ENCODE peak calls at places on chromosomes 13 and 19, in nine cellular contexts. One of them, this sample, is unnamed.

GRCh38 chr13:108895220-108895704 is 265.9 kb downstream of the MYO16 start:
- DNase-seq in HepG2: peak
- DNase-seq in NB4: peak
- DNase-seq in Peyer's patch: no peak
- DNase-seq in ovary: no peak
- DNase-seq in right lobe of liver: no peak
- DNase-seq in HCT116: no peak
- DNase-seq in adrenal gland: no peak
- DNase-seq in tibial nerve: no peak
- DNase-seq in this sample: no peak

GRCh38 chr19:51794865-51795490 is at the start of gene FPR3:
- DNase-seq in HCT116: no peak
- DNase-seq in adrenal gland: no peak
- DNase-seq in right lobe of liver: no peak
- DNase-seq in ovary: no peak
- DNase-seq in Peyer's patch: no peak
- DNase-seq in NB4: no peak
- DNase-seq in HepG2: no peak
- DNase-seq in tibial nerve: no peak
- DNase-seq in this sample: no peak

GRCh38 chr19:16330368-16330801 is 5.8 kb downstream of the KLF2 start:
- DNase-seq in ovary: peak
- DNase-seq in tibial nerve: no peak
- DNase-seq in NB4: peak
- DNase-seq in HepG2: peak
- DNase-seq in adrenal gland: peak
- DNase-seq in HCT116: peak
- DNase-seq in right lobe of liver: peak
- DNase-seq in Peyer's patch: peak
- DNase-seq in this sample: peak

GRCh38 chr13:88085036-88085435 is 413.9 kb downstream of the SLITRK5 start:
- DNase-seq in ovary: no peak
- DNase-seq in adrenal gland: no peak
- DNase-seq in NB4: no peak
- DNase-seq in HepG2: no peak
- DNase-seq in Peyer's patch: no peak
- DNase-seq in HCT116: no peak
- DNase-seq in right lobe of liver: no peak
- DNase-seq in tibial nerve: no peak
- DNase-seq in this sample: no peak

GRCh38 chr13:33577037-33577436 is 240.9 kb upstream of the RFC3 start:
- DNase-seq in right lobe of liver: no peak
- DNase-seq in tibial nerve: no peak
- DNase-seq in Peyer's patch: no peak
- DNase-seq in adrenal gland: no peak
- DNase-seq in ovary: no peak
- DNase-seq in NB4: no peak
- DNase-seq in HepG2: no peak
- DNase-seq in HCT116: no peak
- DNase-seq in this sample: no peak

GRCh38 chr13:38262211-38262610 is 87.4 kb upstream of the UFM1 start:
- DNase-seq in Peyer's patch: no peak
- DNase-seq in ovary: no peak
- DNase-seq in adrenal gland: no peak
- DNase-seq in NB4: no peak
- DNase-seq in tibial nerve: no peak
- DNase-seq in HepG2: no peak
- DNase-seq in right lobe of liver: no peak
- DNase-seq in HCT116: no peak
- DNase-seq in this sample: no peak

GRCh38 chr13:30915691-30916541 is 9.8 kb downstream of the MEDAG start:
- DNase-seq in Peyer's patch: no peak
- DNase-seq in NB4: no peak
- DNase-seq in ovary: no peak
- DNase-seq in tibial nerve: no peak
- DNase-seq in HepG2: no peak
- DNase-seq in HCT116: no peak
- DNase-seq in adrenal gland: no peak
- DNase-seq in right lobe of liver: no peak
- DNase-seq in this sample: no peak

GRCh38 chr19:37855098-37855497 is 51.3 kb downstream of the WDR87 start:
- DNase-seq in ovary: no peak
- DNase-seq in NB4: no peak
- DNase-seq in right lobe of liver: no peak
- DNase-seq in Peyer's patch: peak
- DNase-seq in HCT116: no peak
- DNase-seq in tibial nerve: no peak
- DNase-seq in adrenal gland: peak
- DNase-seq in HepG2: no peak
- DNase-seq in this sample: no peak

GRCh38 chr19:33394723-33395560 is 21.4 kb downstream of the CEBPG start:
- DNase-seq in ovary: peak
- DNase-seq in right lobe of liver: no peak
- DNase-seq in NB4: no peak
- DNase-seq in HepG2: no peak
- DNase-seq in adrenal gland: no peak
- DNase-seq in HCT116: no peak
- DNase-seq in tibial nerve: no peak
- DNase-seq in Peyer's patch: no peak
- DNase-seq in this sample: no peak

GRCh38 chr13:101455863-101456262 is 3.4 kb downstream of the ITGBL1 start:
- DNase-seq in adrenal gland: no peak
- DNase-seq in NB4: no peak
- DNase-seq in ovary: no peak
- DNase-seq in right lobe of liver: no peak
- DNase-seq in tibial nerve: no peak
- DNase-seq in HepG2: no peak
- DNase-seq in HCT116: no peak
- DNase-seq in Peyer's patch: no peak
- DNase-seq in this sample: no peak

GRCh38 chr13:93535256-93535655 is 308.6 kb downstream of the GPC6 start:
- DNase-seq in HepG2: peak
- DNase-seq in tibial nerve: no peak
- DNase-seq in adrenal gland: no peak
- DNase-seq in ovary: no peak
- DNase-seq in HCT116: no peak
- DNase-seq in Peyer's patch: no peak
- DNase-seq in NB4: no peak
- DNase-seq in right lobe of liver: no peak
- DNase-seq in this sample: no peak

GRCh38 chr19:11180346-11180745 is 17.0 kb downstream of the KANK2 start:
- DNase-seq in HCT116: no peak
- DNase-seq in tibial nerve: no peak
- DNase-seq in NB4: no peak
- DNase-seq in ovary: no peak
- DNase-seq in right lobe of liver: no peak
- DNase-seq in HepG2: no peak
- DNase-seq in adrenal gland: no peak
- DNase-seq in Peyer's patch: no peak
- DNase-seq in this sample: no peak

GRCh38 chr13:28754698-28755545 is 36.2 kb upstream of the SLC46A3 start:
- DNase-seq in NB4: peak
- DNase-seq in adrenal gland: peak
- DNase-seq in HepG2: peak
- DNase-seq in HCT116: peak
- DNase-seq in Peyer's patch: no peak
- DNase-seq in ovary: no peak
- DNase-seq in tibial nerve: no peak
- DNase-seq in right lobe of liver: peak
- DNase-seq in this sample: no peak

GRCh38 chr19:50661675-50662441 is 12.6 kb downstream of the C19orf81 start:
- DNase-seq in adrenal gland: no peak
- DNase-seq in ovary: no peak
- DNase-seq in Peyer's patch: no peak
- DNase-seq in right lobe of liver: no peak
- DNase-seq in tibial nerve: no peak
- DNase-seq in HCT116: no peak
- DNase-seq in HepG2: no peak
- DNase-seq in NB4: no peak
- DNase-seq in this sample: no peak

GRCh38 chr19:50658438-50659317 is 9.4 kb downstream of the C19orf81 start:
- DNase-seq in NB4: peak
- DNase-seq in ovary: peak
- DNase-seq in right lobe of liver: no peak
- DNase-seq in HepG2: no peak
- DNase-seq in tibial nerve: no peak
- DNase-seq in adrenal gland: peak
- DNase-seq in Peyer's patch: peak
- DNase-seq in HCT116: peak
- DNase-seq in this sample: no peak

GRCh38 chr19:50659318-50660082 is 10.3 kb downstream of the C19orf81 start:
- DNase-seq in Peyer's patch: no peak
- DNase-seq in NB4: no peak
- DNase-seq in HCT116: no peak
- DNase-seq in tibial nerve: no peak
- DNase-seq in ovary: no peak
- DNase-seq in HepG2: no peak
- DNase-seq in adrenal gland: no peak
- DNase-seq in right lobe of liver: no peak
- DNase-seq in this sample: no peak

GRCh38 chr19:50661087-50661486 is 11.8 kb downstream of the C19orf81 start:
- DNase-seq in NB4: no peak
- DNase-seq in right lobe of liver: no peak
- DNase-seq in HepG2: no peak
- DNase-seq in HCT116: no peak
- DNase-seq in Peyer's patch: no peak
- DNase-seq in tibial nerve: no peak
- DNase-seq in adrenal gland: no peak
- DNase-seq in ovary: no peak
- DNase-seq in this sample: no peak

GRCh38 chr19:50660083-50660366 is 10.8 kb downstream of the C19orf81 start:
- DNase-seq in ovary: no peak
- DNase-seq in Peyer's patch: no peak
- DNase-seq in HepG2: no peak
- DNase-seq in HCT116: no peak
- DNase-seq in right lobe of liver: no peak
- DNase-seq in adrenal gland: no peak
- DNase-seq in tibial nerve: no peak
- DNase-seq in NB4: no peak
- DNase-seq in this sample: no peak
- TF ChIP-seq POLR2A in ovary: no peak
- TF ChIP-seq POLR2A in Peyer's patch: no peak
- TF ChIP-seq POLR2A in HepG2: no peak
- TF ChIP-seq POLR2A in HCT116: no peak
- TF ChIP-seq POLR2A in right lobe of liver: no peak
- TF ChIP-seq POLR2A in adrenal gland: no peak
- TF ChIP-seq POLR2A in tibial nerve: no peak
- TF ChIP-seq POLR2A in NB4: no peak
- TF ChIP-seq POLR2A in this sample: no peak

GRCh38 chr13:26132756-26133155 is 80.9 kb upstream of the SHISA2 start:
- DNase-seq in Peyer's patch: no peak
- DNase-seq in HepG2: no peak
- DNase-seq in tibial nerve: no peak
- DNase-seq in NB4: peak
- DNase-seq in HCT116: no peak
- DNase-seq in adrenal gland: no peak
- DNase-seq in ovary: no peak
- DNase-seq in right lobe of liver: no peak
- DNase-seq in this sample: no peak
- TF ChIP-seq CTCF in Peyer's patch: no peak
- TF ChIP-seq CTCF in HepG2: no peak
- TF ChIP-seq CTCF in tibial nerve: no peak
- TF ChIP-seq CTCF in NB4: peak
- TF ChIP-seq CTCF in HCT116: peak
- TF ChIP-seq CTCF in adrenal gland: no peak
- TF ChIP-seq CTCF in ovary: no peak
- TF ChIP-seq CTCF in right lobe of liver: no peak
- TF ChIP-seq CTCF in this sample: no peak

GRCh38 chr19:54456423-54457373 is 6.9 kb downstream of the LENG9 start:
- DNase-seq in HepG2: no peak
- DNase-seq in tibial nerve: no peak
- DNase-seq in Peyer's patch: no peak
- DNase-seq in HCT116: no peak
- DNase-seq in ovary: no peak
- DNase-seq in NB4: no peak
- DNase-seq in right lobe of liver: no peak
- DNase-seq in adrenal gland: no peak
- DNase-seq in this sample: no peak

GRCh38 chr19:54457773-54458647 is 5.6 kb downstream of the LENG9 start:
- DNase-seq in adrenal gland: no peak
- DNase-seq in Peyer's patch: no peak
- DNase-seq in NB4: no peak
- DNase-seq in HCT116: no peak
- DNase-seq in HepG2: no peak
- DNase-seq in tibial nerve: no peak
- DNase-seq in ovary: no peak
- DNase-seq in right lobe of liver: no peak
- DNase-seq in this sample: no peak

GRCh38 chr19:54460230-54461005 is 3.2 kb downstream of the LENG9 start:
- DNase-seq in right lobe of liver: no peak
- DNase-seq in ovary: no peak
- DNase-seq in NB4: no peak
- DNase-seq in HCT116: no peak
- DNase-seq in HepG2: no peak
- DNase-seq in Peyer's patch: no peak
- DNase-seq in adrenal gland: peak
- DNase-seq in tibial nerve: no peak
- DNase-seq in this sample: no peak

GRCh38 chr19:54459282-54460229 is 4.0 kb downstream of the LENG9 start:
- DNase-seq in tibial nerve: no peak
- DNase-seq in ovary: no peak
- DNase-seq in HCT116: no peak
- DNase-seq in NB4: no peak
- DNase-seq in adrenal gland: no peak
- DNase-seq in right lobe of liver: no peak
- DNase-seq in HepG2: no peak
- DNase-seq in Peyer's patch: no peak
- DNase-seq in this sample: no peak

DNA sequence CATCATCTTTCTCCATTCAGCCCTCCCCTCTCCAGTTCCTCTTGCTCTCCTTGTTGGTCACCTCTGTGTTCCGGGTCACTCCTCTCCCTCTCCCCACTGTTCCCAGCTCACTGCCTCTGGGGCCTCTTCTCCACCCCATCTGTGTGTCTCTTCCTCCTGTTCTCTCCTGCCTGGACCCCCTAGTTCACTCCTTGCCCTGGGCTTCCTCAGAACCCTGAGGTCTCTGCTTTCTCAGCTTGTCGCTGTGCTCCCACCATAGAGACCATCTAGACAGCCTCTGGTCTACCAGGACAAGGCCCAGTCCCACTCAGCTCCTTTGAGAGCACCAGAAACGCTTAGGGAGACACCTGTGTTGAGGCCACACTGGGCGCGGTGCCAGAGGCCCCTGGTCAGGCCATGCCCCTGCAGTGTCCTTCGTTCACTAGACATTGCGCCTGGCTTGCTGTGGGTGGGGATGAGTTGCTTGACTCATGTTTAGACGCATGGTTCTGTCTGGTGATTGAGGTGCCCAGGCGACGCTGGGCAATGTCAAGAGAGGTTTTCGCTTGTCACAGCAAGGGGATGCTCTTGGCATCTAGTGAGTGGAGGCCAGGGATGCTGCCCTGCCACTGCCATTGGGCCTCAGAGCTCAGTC is 4.8 kb downstream of the LENG9 start:
- DNase-seq in HCT116: no peak
- DNase-seq in right lobe of liver: no peak
- DNase-seq in tibial nerve: no peak
- DNase-seq in HepG2: no peak
- DNase-seq in NB4: no peak
- DNase-seq in adrenal gland: peak
- DNase-seq in ovary: peak
- DNase-seq in Peyer's patch: no peak
- DNase-seq in this sample: no peak
- TF ChIP-seq POLR2A in HCT116: no peak
- TF ChIP-seq POLR2A in right lobe of liver: no peak
- TF ChIP-seq POLR2A in tibial nerve: no peak
- TF ChIP-seq POLR2A in HepG2: no peak
- TF ChIP-seq POLR2A in NB4: no peak
- TF ChIP-seq POLR2A in adrenal gland: no peak
- TF ChIP-seq POLR2A in ovary: no peak
- TF ChIP-seq POLR2A in Peyer's patch: no peak
- TF ChIP-seq POLR2A in this sample: no peak

GRCh38 chr19:19732579-19733501 is at the start of gene ZNF14:
- DNase-seq in right lobe of liver: peak
- DNase-seq in adrenal gland: peak
- DNase-seq in HCT116: peak
- DNase-seq in Peyer's patch: peak
- DNase-seq in ovary: peak
- DNase-seq in tibial nerve: peak
- DNase-seq in HepG2: peak
- DNase-seq in NB4: peak
- DNase-seq in this sample: peak
- TF ChIP-seq CTCF in right lobe of liver: no peak
- TF ChIP-seq CTCF in adrenal gland: no peak
- TF ChIP-seq CTCF in HCT116: no peak
- TF ChIP-seq CTCF in Peyer's patch: no peak
- TF ChIP-seq CTCF in ovary: no peak
- TF ChIP-seq CTCF in tibial nerve: no peak
- TF ChIP-seq CTCF in HepG2: peak
- TF ChIP-seq CTCF in NB4: peak
- TF ChIP-seq CTCF in this sample: no peak

This sample was measured in esophagus squamous epithelium.